ENCODE peak calls at places on chromosomes 2 and 18, in six cellular contexts. T is endothelial cell of umbilical vein, E is heart left ventricle, J is small intestine, D is IMR-90, A is uterus. S is an unnamed sample. For H3K9me3, the result is how much of the 10 kb centered on the place peaks cover.

GRCh38 chr2:26651458-26652155 is 10.4 kb upstream of the CIB4 start:
- DNase-seq in E (no peak), J (no peak), D (no peak), T (no peak), A (no peak), S (no peak)

GRCh38 chr2:226911932-226912331 is 76.1 kb downstream of the RHBDD1 start:
- DNase-seq in D (peak), A (no peak), E (no peak), J (no peak), T (no peak), S (no peak)

GRCh38 chr2:86622409-86622877 is 1.2 kb downstream of the RNF103 start:
- DNase-seq in T (peak), D (peak), E (peak), J (peak), A (peak), S (peak)

GRCh38 chr2:240955306-240956101 is 42.9 kb upstream of the SNED1 start:
- DNase-seq in T (no peak), E (no peak), J (no peak), D (no peak), A (no peak), S (no peak)

GRCh38 chr2:89775885-89776284 is 1084.4 kb downstream of the RPIA start:
- DNase-seq in A (no peak), T (no peak), D (no peak), J (no peak), E (no peak), S (no peak)

GRCh38 chr18:77379976-77380375 is 130.3 kb downstream of the GALR1 start:
- DNase-seq in E (no peak), A (no peak), J (no peak), D (no peak), T (no peak), S (no peak)

GRCh38 chr2:173851256-173851655 is 113.9 kb downstream of the SP3 start:
- DNase-seq in D (no peak), E (no peak), J (no peak), T (no peak), A (peak), S (no peak)

GRCh38 chr2:37343537-37344434 is 644 bp upstream of the QPCT start:
- DNase-seq in J (no peak), T (peak), D (peak), E (peak), A (peak), S (no peak)

GRCh38 chr2:230924470-230925341 is at the start of gene GPR55:
- DNase-seq in A (no peak), E (peak), J (peak), D (no peak), T (no peak), S (peak)

GRCh38 chr2:215797676-215798075 is 215.7 kb downstream of the MREG start:
- DNase-seq in E (no peak), J (no peak), D (no peak), A (no peak), T (no peak), S (no peak)

GRCh38 chr2:77508511-77508910 is 13.7 kb downstream of the LRRTM4 start:
- DNase-seq in J (no peak), A (no peak), D (no peak), E (no peak), T (no peak), S (no peak)

GRCh38 chr2:231318954-231319353 is 76.6 kb upstream of the B3GNT7 start:
- DNase-seq in J (peak), A (no peak), D (no peak), E (no peak), T (no peak), S (no peak)

GRCh38 chr18:23662309-23663263 is at the start of gene ANKRD29:
- DNase-seq in A (peak), E (peak), J (peak), D (no peak), T (peak), S (peak)

GRCh38 chr2:99974275-99974674 is 168.1 kb downstream of the AFF3 start:
- DNase-seq in D (peak), A (no peak), E (no peak), T (no peak), J (no peak), S (no peak)

GRCh38 chr2:16072638-16073290 is 132.4 kb downstream of the MYCN start:
- DNase-seq in A (no peak), E (no peak), T (no peak), D (no peak), J (no peak), S (no peak)

GRCh38 chr2:191991442-191991841 is 144.6 kb upstream of the CAVIN2 start:
- DNase-seq in A (no peak), T (no peak), D (no peak), E (no peak), J (no peak), S (no peak)

GRCh38 chr18:79489900-79490592 is 94.3 kb downstream of the NFATC1 start:
- DNase-seq in J (no peak), A (no peak), E (no peak), T (no peak), D (no peak), S (no peak)

GRCh38 chr2:178225011-178225817 is 30.9 kb downstream of the OSBPL6 start:
- DNase-seq in A (no peak), E (no peak), T (peak), J (no peak), D (peak), S (no peak)

GRCh38 chr2:9388950-9389911 is 34.1 kb downstream of the ITGB1BP1 start:
- DNase-seq in T (no peak), A (no peak), J (no peak), E (no peak), D (no peak), S (no peak)

GRCh38 chr18:55706893-55707292 is 118.9 kb upstream of the TCF4 start:
- DNase-seq in E (no peak), J (no peak), D (peak), T (no peak), A (no peak), S (no peak)

GRCh38 chr18:13456736-13457271 is 238.2 kb downstream of the LDLRAD4 start:
- DNase-seq in E (no peak), T (peak), A (no peak), D (no peak), J (no peak), S (no peak)

GRCh38 chr2:119756837-119757236 is 2.9 kb upstream of the PTPN4 start:
- DNase-seq in A (peak), E (peak), D (peak), J (peak), T (peak), S (no peak)

GRCh38 chr18:76977108-76977621 is 154.8 kb downstream of the ZNF236 start:
- DNase-seq in E (peak), J (peak), A (no peak), T (no peak), D (no peak), S (no peak)

GRCh38 chr2:206915136-206915535 is 24.2 kb upstream of the CPO start:
- DNase-seq in A (peak), E (no peak), T (peak), J (peak), D (peak), S (no peak)

GRCh38 chr2:149743842-149744468 is 156.4 kb upstream of the MMADHC start:
- DNase-seq in D (peak), T (no peak), J (no peak), E (no peak), A (no peak), S (no peak)

GRCh38 chr2:135532581-135532980 is 1.3 kb downstream of the R3HDM1 start:
- DNase-seq in A (no peak), D (no peak), J (no peak), E (no peak), T (peak), S (no peak)

GRCh38 chr18:59701272-59701671 is 4.0 kb upstream of the CCBE1 start:
- DNase-seq in D (no peak), E (no peak), J (peak), T (no peak), A (no peak), S (no peak)

GRCh38 chr2:187658952-187659525 is 104.8 kb upstream of the TFPI start:
- DNase-seq in A (no peak), D (peak), J (peak), T (peak), E (no peak), S (no peak)

GRCh38 chr2:26942543-26943295 is 27.7 kb upstream of the MAPRE3 start:
- DNase-seq in D (peak), E (peak), A (peak), T (peak), J (peak), S (peak)

GRCh38 chr2:172098287-172098649 is 4.4 kb downstream of the DLX2 start:
- DNase-seq in E (no peak), D (no peak), T (no peak), A (no peak), J (no peak), S (no peak)

GRCh38 chr18:9901377-9901776 is 12.4 kb upstream of the VAPA start:
- DNase-seq in E (no peak), D (no peak), A (no peak), J (no peak), T (no peak), S (no peak)

GRCh38 chr2:113136828-113137775 is 9.7 kb downstream of the IL1RN start:
- DNase-seq in J (peak), E (no peak), T (peak), A (no peak), D (peak), S (no peak)

GRCh38 chr2:215693269-215693998 is 257.6 kb upstream of the FN1 start:
- DNase-seq in A (peak), J (no peak), D (peak), T (peak), E (no peak), S (no peak)

GRCh38 chr18:9477509-9477908 is 2.2 kb downstream of the RALBP1 start:
- DNase-seq in A (no peak), J (no peak), T (no peak), E (no peak), D (no peak), S (no peak)

GRCh38 chr18:2147866-2148265 is 423.4 kb downstream of the METTL4 start:
- DNase-seq in D (no peak), J (no peak), E (no peak), A (no peak), T (no peak), S (no peak)

GRCh38 chr2:80007722-80008503 is 296.6 kb downstream of the LRRTM1 start:
- DNase-seq in A (no peak), J (no peak), D (no peak), E (no peak), T (no peak), S (no peak)

GRCh38 chr2:218982312-218983262 is 2.4 kb downstream of the FEV start:
- DNase-seq in E (no peak), J (no peak), T (no peak), A (no peak), D (no peak), S (no peak)

GRCh38 chr2:147273106-147273505 is 571.7 kb upstream of the ACVR2A start:
- DNase-seq in D (no peak), T (no peak), J (no peak), A (no peak), E (no peak), S (no peak)

GRCh38 chr2:147273628-147274027 is 571.2 kb upstream of the ACVR2A start:
- DNase-seq in J (no peak), A (no peak), E (no peak), T (no peak), D (no peak), S (no peak)

GRCh38 chr2:147275943-147276342 is 568.9 kb upstream of the ACVR2A start:
- DNase-seq in A (no peak), T (no peak), E (no peak), D (no peak), J (peak), S (no peak)
- H3K9me3 ChIP-seq in A (under half), T (under half), E (under half), D (under half), J (under half), S (under half)

GRCh38 chr2:142967060-142967459 is 89.6 kb downstream of the KYNU start:
- DNase-seq in E (no peak), A (no peak), D (no peak), J (no peak), T (no peak), S (no peak)

GRCh38 chr2:142961202-142961601 is 83.7 kb downstream of the KYNU start:
- DNase-seq in A (no peak), E (no peak), T (no peak), J (no peak), D (no peak), S (no peak)

GRCh38 chr2:142966281-142966680 is 88.8 kb downstream of the KYNU start:
- DNase-seq in D (peak), E (no peak), J (no peak), A (no peak), T (no peak), S (no peak)

GRCh38 chr2:142965464-142965863 is 88.0 kb downstream of the KYNU start:
- DNase-seq in T (peak), D (peak), J (no peak), E (no peak), A (no peak), S (no peak)
- H3K9me3 ChIP-seq in T (under half), D (under half), J (under half), E (under half), A (under half), S (under half)

DNA sequence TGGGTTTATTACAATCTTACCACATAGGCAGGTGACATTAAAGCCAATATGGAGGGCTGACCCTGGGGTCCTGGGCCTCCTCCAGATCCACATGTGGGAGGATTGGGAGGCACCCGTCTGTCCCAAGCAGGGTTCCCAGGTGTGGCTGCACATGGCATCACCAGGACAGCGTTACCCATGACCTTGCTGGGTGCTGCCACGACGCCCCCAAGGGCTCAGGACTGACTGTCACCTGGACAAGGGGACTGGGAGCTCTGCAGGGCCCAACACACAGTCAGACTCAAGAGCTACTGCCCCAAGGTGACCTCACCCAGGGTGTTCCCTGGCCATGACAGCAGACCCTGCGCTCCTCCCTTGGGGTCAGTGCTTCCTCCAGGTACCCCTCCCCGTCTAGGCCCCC is 437.4 kb upstream of the MYT1L start:
- DNase-seq in A (no peak), T (no peak), D (no peak), E (no peak), J (no peak), S (no peak)
- H3K9me3 ChIP-seq in A (under half), T (under half), D (half or more), E (under half), J (under half), S (under half)

DNA sequence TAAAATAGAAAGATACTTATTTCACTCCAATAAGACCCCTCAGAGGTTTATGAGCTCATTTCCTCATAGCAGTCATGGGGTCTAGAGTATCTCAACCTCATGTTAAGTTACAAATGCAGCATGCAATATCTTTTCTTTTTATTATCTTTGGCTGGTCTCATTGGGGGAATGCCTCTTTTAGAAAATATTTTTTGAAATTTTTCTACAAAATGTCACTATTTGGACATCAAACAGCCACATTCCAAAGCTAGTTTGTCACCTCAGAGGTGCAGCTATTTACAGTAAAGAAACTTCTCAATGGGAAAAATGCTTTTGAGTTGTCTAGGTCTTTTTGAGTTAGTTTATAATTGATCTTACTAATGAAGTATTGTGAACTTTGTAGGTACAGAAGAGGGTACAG is 370.7 kb upstream of the LRATD1 start:
- DNase-seq in A (no peak), E (no peak), D (no peak), T (no peak), J (no peak), S (no peak)
- H3K9me3 ChIP-seq in A (under half), E (under half), D (under half), T (under half), J (under half), S (under half)

GRCh38 chr2:48346124-48346536 is 183.8 kb upstream of the STON1 start:
- DNase-seq in T (peak), E (peak), D (peak), J (no peak), A (peak), S (no peak)
- H3K9me3 ChIP-seq in T (under half), E (under half), D (under half), J (under half), A (under half), S (under half)

GRCh38 chr2:202680512-202680911 is 45.7 kb downstream of the FAM117B start:
- DNase-seq in A (no peak), E (no peak), D (no peak), J (no peak), T (no peak), S (no peak)
- H3K9me3 ChIP-seq in A (under half), E (under half), D (under half), J (under half), T (under half), S (under half)

DNA sequence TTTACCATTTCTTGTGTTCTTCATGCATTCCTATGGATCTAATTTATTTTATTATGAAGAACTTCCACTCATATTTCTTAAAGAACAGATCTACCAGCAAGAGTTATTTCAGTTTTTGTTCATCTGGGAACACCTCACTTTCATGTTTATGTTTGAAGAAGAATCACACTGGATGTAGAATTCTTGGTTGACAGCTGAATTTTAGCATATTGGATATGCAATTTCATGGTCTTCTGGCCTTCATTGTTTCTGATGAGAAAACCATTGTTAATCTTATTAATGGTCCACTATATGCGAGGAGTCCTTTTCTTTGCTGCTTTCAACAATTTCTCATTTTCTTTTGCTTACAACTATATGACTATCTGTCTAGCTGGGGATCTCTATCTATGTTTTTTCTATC is 189.2 kb downstream of the UXS1 start:
- DNase-seq in J (no peak), E (no peak), A (no peak), T (no peak), D (no peak), S (no peak)
- H3K9me3 ChIP-seq in J (under half), E (under half), A (under half), T (under half), D (under half), S (under half)

S was measured in CD4-positive, alpha-beta memory T cell.